ENCODE peak calls at places on chromosomes 1 and 21, in five cellular contexts. E is NCI-H1092 treated with DMSO at 0.1 percent for 48 hours; Y is stimulated activated CD4-positive, alpha-beta T cell treated with anti-CD3 and anti-CD28 coated beads, Interleukin-4, amount 100 ng/mL, for 1 hour; X is heart right ventricle; J is uterus. S is an unnamed sample.

GRCh38 chr1:234772345-234773147 is 162.6 kb upstream of the IRF2BP2 start:
- DNase-seq in X (peak), Y (peak), J (peak), E (no peak), S (peak)

GRCh38 chr1:156502396-156502748 is 1.8 kb upstream of the MEF2D start:
- DNase-seq in J (no peak), X (no peak), Y (no peak), E (no peak), S (no peak)

GRCh38 chr1:170711682-170712081 is 47.8 kb downstream of the PRRX1 start:
- DNase-seq in E (no peak), Y (no peak), J (no peak), X (no peak), S (no peak)

GRCh38 chr21:36820176-36821031 is 121.5 kb downstream of the SIM2 start:
- DNase-seq in E (no peak), Y (no peak), J (no peak), X (no peak), S (no peak)

GRCh38 chr21:31526040-31526439 is 133.5 kb upstream of the SOD1 start:
- DNase-seq in J (no peak), Y (no peak), E (no peak), X (no peak), S (no peak)

GRCh38 chr1:105934806-105935205 is 1121.7 kb upstream of the PRMT6 start:
- DNase-seq in J (no peak), X (no peak), E (no peak), Y (no peak), S (no peak)

GRCh38 chr21:42777064-42777756 is 102.1 kb downstream of the WDR4 start:
- DNase-seq in J (no peak), Y (no peak), X (no peak), E (no peak), S (no peak)

GRCh38 chr1:5611431-5611830 is 380.8 kb downstream of the NPHP4 start:
- DNase-seq in E (no peak), J (no peak), X (no peak), Y (no peak), S (no peak)

GRCh38 chr1:111227434-111227833 is at the start of gene CHI3L2:
- DNase-seq in X (no peak), E (no peak), J (no peak), Y (no peak), S (no peak)

GRCh38 chr1:239354211-239354610 is 32.2 kb upstream of the CHRM3 start:
- DNase-seq in Y (no peak), X (no peak), J (no peak), E (no peak), S (no peak)

GRCh38 chr1:226223786-226224244 is 351 bp downstream of the MIXL1 start:
- DNase-seq in X (no peak), E (no peak), Y (peak), J (no peak), S (no peak)

GRCh38 chr1:173688300-173688699 is 18.6 kb upstream of the ANKRD45 start:
- DNase-seq in X (no peak), E (no peak), Y (no peak), J (no peak), S (no peak)

GRCh38 chr1:193421487-193421886 is 235.1 kb upstream of the B3GALT2 start:
- DNase-seq in E (no peak), X (no peak), J (no peak), Y (no peak), S (no peak)

GRCh38 chr1:234901491-234902049 is 227.1 kb downstream of the TOMM20 start:
- DNase-seq in J (no peak), X (no peak), Y (no peak), E (no peak), S (no peak)

GRCh38 chr1:155499953-155500621 is 62.5 kb downstream of the ASH1L start:
- DNase-seq in J (no peak), Y (no peak), X (no peak), E (peak), S (no peak)

GRCh38 chr1:201713093-201713810 is 115.7 kb upstream of the IPO9 start:
- DNase-seq in E (no peak), J (peak), X (peak), Y (no peak), S (peak)

GRCh38 chr1:91731815-91732214 is 154.1 kb downstream of the TGFBR3 start:
- DNase-seq in J (peak), E (no peak), Y (peak), X (no peak), S (no peak)

GRCh38 chr1:2432519-2432918 is 20.2 kb upstream of the PEX10 start:
- DNase-seq in J (no peak), X (no peak), E (no peak), Y (no peak), S (no peak)

GRCh38 chr1:212366901-212367300 is 47.8 kb downstream of the PACC1 start:
- DNase-seq in X (no peak), Y (no peak), J (no peak), E (no peak), S (no peak)

GRCh38 chr1:3783651-3784474 is 11.3 kb downstream of the SMIM1 start:
- DNase-seq in J (no peak), E (no peak), X (no peak), Y (no peak), S (no peak)

GRCh38 chr1:207644479-207644851 is 468 bp upstream of the CR1L start:
- DNase-seq in X (no peak), Y (no peak), E (no peak), J (no peak), S (no peak)

GRCh38 chr1:206925116-206925736 is 3.5 kb upstream of the FCMR start:
- DNase-seq in E (no peak), X (no peak), J (no peak), Y (peak), S (peak)

GRCh38 chr1:43531453-43531905 is 796 bp downstream of the PTPRF start:
- DNase-seq in J (no peak), E (peak), Y (peak), X (no peak), S (no peak)

GRCh38 chr1:8217011-8217711 is 100.8 kb upstream of the SLC45A1 start:
- DNase-seq in J (peak), X (no peak), Y (peak), E (no peak), S (no peak)

S was measured in mucosa of gallbladder.